ENCODE peak calls at places on chromosomes 3 and 15, in nine cellular contexts. V, B, Y, D, N, P, X, M and K are unnamed samples.

GRCh38 chr3:127444761-127445160 is 145.8 kb downstream of the TPRA1 start:
- DNase-seq in X (no peak), M (no peak), V (no peak), N (no peak), B (no peak), P (peak), D (no peak), Y (no peak), K (no peak)

GRCh38 chr15:50247819-50248650 is 17.5 kb downstream of the HDC start:
- DNase-seq in V (peak), Y (no peak), X (no peak), N (no peak), D (peak), M (no peak), B (no peak), P (no peak), K (peak)

GRCh38 chr3:8458711-8459110 is 42.9 kb upstream of the LMCD1 start:
- DNase-seq in N (peak), X (no peak), Y (no peak), M (peak), P (no peak), B (peak), V (no peak), D (no peak), K (no peak)

GRCh38 chr3:95028688-95029087 is 965.8 kb downstream of the NSUN3 start:
- DNase-seq in P (no peak), X (no peak), B (no peak), M (no peak), V (no peak), Y (no peak), D (no peak), N (no peak), K (no peak)

GRCh38 chr3:130081371-130081881 is at the start of gene ALG1L2:
- DNase-seq in X (no peak), P (no peak), B (no peak), D (no peak), M (no peak), N (no peak), V (no peak), Y (no peak), K (no peak)

GRCh38 chr3:125317761-125318496 is 57.2 kb downstream of the ZNF148 start:
- DNase-seq in D (no peak), X (no peak), M (no peak), V (no peak), Y (peak), N (no peak), B (no peak), P (no peak), K (peak)

GRCh38 chr15:51681303-51681963 is at the start of gene SCG3:
- DNase-seq in X (peak), B (peak), M (no peak), Y (peak), D (peak), V (peak), N (peak), P (peak), K (peak)

GRCh38 chr15:90086868-90087268 is 15.4 kb downstream of the IDH2 start:
- DNase-seq in P (no peak), Y (peak), D (peak), X (peak), B (no peak), M (no peak), N (no peak), V (peak), K (peak)

GRCh38 chr3:11240496-11240895 is 31.7 kb upstream of the ATG7 start:
- DNase-seq in M (no peak), Y (no peak), N (no peak), V (no peak), D (no peak), X (no peak), B (no peak), P (no peak), K (no peak)

GRCh38 chr3:129182390-129183180 is 1.1 kb downstream of the CNBP start:
- DNase-seq in B (no peak), Y (peak), X (no peak), P (no peak), V (peak), N (no peak), D (peak), M (no peak), K (no peak)

GRCh38 chr3:197083486-197083885 is 53.9 kb upstream of the MELTF start:
- DNase-seq in V (no peak), N (peak), P (no peak), D (no peak), B (peak), M (peak), Y (peak), X (no peak), K (peak)

GRCh38 chr3:3288288-3288687 is 108.8 kb upstream of the CRBN start:
- DNase-seq in M (no peak), V (no peak), B (no peak), Y (no peak), N (no peak), D (no peak), X (no peak), P (no peak), K (no peak)

GRCh38 chr3:186207515-186207914 is 98.6 kb upstream of the ETV5 start:
- DNase-seq in V (no peak), P (no peak), N (no peak), D (no peak), X (no peak), M (no peak), B (no peak), Y (no peak), K (peak)

GRCh38 chr3:67655364-67656121 is 1.1 kb upstream of the SUCLG2 start:
- DNase-seq in B (no peak), V (peak), M (no peak), D (peak), Y (no peak), X (no peak), N (no peak), P (no peak), K (no peak)

GRCh38 chr15:39465843-39466242 is 115.0 kb upstream of the THBS1 start:
- DNase-seq in D (no peak), Y (no peak), X (no peak), N (no peak), P (no peak), V (no peak), B (no peak), M (no peak), K (no peak)

GRCh38 chr3:42961633-42962032 is 17.5 kb upstream of the GASK1A start:
- DNase-seq in P (peak), N (peak), Y (peak), D (peak), M (peak), B (no peak), X (peak), V (peak), K (peak)

GRCh38 chr3:38586546-38587520 is 62.7 kb downstream of the SCN5A start:
- DNase-seq in M (no peak), B (no peak), X (no peak), Y (no peak), P (peak), D (peak), N (no peak), V (no peak), K (no peak)

GRCh38 chr3:148601766-148602685 is 95.7 kb upstream of the AGTR1 start:
- DNase-seq in M (no peak), B (no peak), X (no peak), P (no peak), V (no peak), N (no peak), D (no peak), Y (no peak), K (no peak)

GRCh38 chr3:29693863-29694262 is 413.0 kb downstream of the RBMS3 start:
- DNase-seq in V (no peak), N (peak), M (no peak), P (no peak), B (peak), X (no peak), D (no peak), Y (peak), K (peak)

GRCh38 chr15:96341465-96342142 is 11.1 kb downstream of the NR2F2 start:
- DNase-seq in Y (no peak), B (no peak), M (no peak), D (no peak), P (peak), N (no peak), X (no peak), V (no peak), K (no peak)

GRCh38 chr3:169556349-169556870 is 107.1 kb downstream of the MECOM start:
- DNase-seq in P (no peak), N (no peak), D (no peak), M (no peak), X (no peak), V (no peak), B (no peak), Y (no peak), K (no peak)

GRCh38 chr15:78178056-78178455 is 28.9 kb downstream of the IDH3A start:
- DNase-seq in X (no peak), B (no peak), N (no peak), D (no peak), P (no peak), V (no peak), M (no peak), Y (no peak), K (no peak)

GRCh38 chr3:177431525-177432255 is 234.4 kb upstream of the TBL1XR1 start:
- DNase-seq in X (peak), M (no peak), B (no peak), V (peak), N (no peak), P (no peak), D (no peak), Y (no peak), K (no peak)